ENCODE peak calls at places on chromosomes 16 and 17, in five cellular contexts. W is NCI-H524, Z is germinal center, C is psoas muscle, S is tibial artery. V is an unnamed sample.

GRCh38 chr16:85225721-85226120 is 113.4 kb upstream of the CIBAR2 start:
- DNase-seq in W (no peak), Z (no peak), C (no peak), S (no peak), V (no peak)

GRCh38 chr16:86910146-86910805 is 331.9 kb downstream of the FOXL1 start:
- DNase-seq in W (no peak), Z (no peak), C (no peak), S (peak; percentile 13), V (no peak)

GRCh38 chr17:17494499-17495447 is 1.4 kb downstream of the RASD1 start:
- DNase-seq in W (peak; percentile 63), Z (no peak), C (peak; percentile 72), S (peak; percentile 78), V (no peak)

GRCh38 chr16:13902677-13903076 is 17.3 kb upstream of the ERCC4 start:
- DNase-seq in W (no peak), Z (no peak), C (no peak), S (no peak), V (no peak)

GRCh38 chr16:3022697-3023414 is 886 bp downstream of the HCFC1R1 start:
- DNase-seq in W (no peak), Z (no peak), C (peak; percentile 74), S (peak; percentile 92), V (no peak)

GRCh38 chr16:46743232-46743719 is 4.9 kb downstream of the MYLK3 start:
- DNase-seq in W (no peak), Z (peak; percentile 65), C (no peak), S (peak; percentile 59), V (no peak)

GRCh38 chr17:14332331-14332730 is 31.4 kb downstream of the HS3ST3B1 start:
- DNase-seq in W (no peak), Z (no peak), C (no peak), S (no peak), V (no peak)

GRCh38 chr16:54986404-54986803 is 55.7 kb downstream of the IRX5 start:
- DNase-seq in W (no peak), Z (no peak), C (no peak), S (no peak), V (no peak)

GRCh38 chr17:21186399-21187187 is 27.4 kb downstream of the TMEM11 start:
- DNase-seq in W (no peak), Z (no peak), C (no peak), S (no peak), V (no peak)